ENCODE peak calls at places on chromosomes 12 and 14, in eight cellular contexts. Y is GM03348; W is substantia nigra; K is activated CD8-positive, alpha-beta T cell treated with anti-CD3 and anti-CD28 coated beads for 36 hours; V is nephron progenitor cell; B is stimulated activated naive CD4-positive, alpha-beta T cell; F is activated CD4-positive, alpha-beta T cell treated with anti-CD3 and anti-CD28 coated beads for 24 hours; S is mesendoderm. Z is an unnamed sample.
A peak's percentile ranks its signal among the peaks of the same experiment; 100 is the strongest.

GRCh38 chr14:52006361-52006760 is 17.0 kb downstream of the RTRAF start:
- DNase-seq in Y (no peak), V (no peak), F (no peak), B (no peak), S (no peak), W (no peak), K (no peak), Z (no peak)

GRCh38 chr12:95789126-95790024 is 1.2 kb downstream of the NTN4 start:
- DNase-seq in K (no peak), Y (no peak), W (no peak), S (peak; percentile 37), F (no peak), V (peak; percentile 50), B (no peak), Z (no peak)

GRCh38 chr14:79056879-79057278 is 886.7 kb downstream of the NRXN3 start:
- DNase-seq in F (no peak), K (no peak), Y (peak; percentile 4), V (no peak), W (no peak), B (no peak), S (no peak), Z (no peak)

GRCh38 chr14:50340045-50340444 is 27.9 kb downstream of the DMAC2L start:
- DNase-seq in W (no peak), Y (no peak), F (no peak), S (no peak), B (no peak), K (no peak), V (no peak), Z (no peak)

GRCh38 chr14:69693145-69693544 is 73.8 kb upstream of the SRSF5 start:
- DNase-seq in B (no peak), F (no peak), Y (no peak), S (no peak), V (peak; percentile 51), W (no peak), K (no peak), Z (no peak)

GRCh38 chr12:3777206-3777809 is 24.4 kb upstream of the CRACR2A start:
- DNase-seq in V (peak; percentile 6), S (peak; percentile 46), K (peak; percentile 12), B (no peak), W (no peak), F (no peak), Y (peak; percentile 75), Z (peak; percentile 69)

GRCh38 chr14:53925201-53925766 is 31.3 kb downstream of the BMP4 start:
- DNase-seq in F (no peak), Y (no peak), B (no peak), S (no peak), V (no peak), W (no peak), K (no peak), Z (peak; percentile 20)

GRCh38 chr12:126518596-126519200 is 1453.5 kb downstream of the AACS start:
- DNase-seq in W (no peak), F (no peak), B (no peak), V (no peak), K (no peak), Y (no peak), S (no peak), Z (no peak)

GRCh38 chr14:69313176-69313575 is 53.2 kb downstream of the GALNT16 start:
- DNase-seq in Y (no peak), S (no peak), V (no peak), F (no peak), W (no peak), K (no peak), B (no peak), Z (no peak)

GRCh38 chr12:65170245-65170881 is 980 bp downstream of the LEMD3 start:
- DNase-seq in K (peak; percentile 79), B (peak; percentile 60), S (peak; percentile 90), Y (peak; percentile 82), V (peak; percentile 65), F (peak; percentile 40), W (peak; percentile 9), Z (peak; percentile 55)

GRCh38 chr12:49903700-49904423 is at the start of gene FAIM2:
- DNase-seq in Y (peak; percentile 91), B (no peak), F (peak; percentile 3), V (peak; percentile 67), K (peak; percentile 62), W (peak; percentile 81), S (no peak), Z (peak; percentile 69)

GRCh38 chr12:122282066-122282465 is 15.8 kb upstream of the VPS33A start:
- DNase-seq in K (no peak), V (no peak), Y (peak; percentile 76), W (no peak), S (peak; percentile 58), B (no peak), F (no peak), Z (peak; percentile 69)

GRCh38 chr14:95218006-95218405 is 60.7 kb upstream of the DICER1 start:
- DNase-seq in F (no peak), B (no peak), S (peak; percentile 64), K (no peak), Y (no peak), W (no peak), V (no peak), Z (no peak)

GRCh38 chr14:75417674-75418073 is 10.1 kb upstream of the JDP2 start:
- DNase-seq in Y (peak; percentile 70), S (no peak), K (no peak), B (no peak), F (no peak), W (no peak), V (no peak), Z (peak; percentile 78)

GRCh38 chr14:70999117-70999516 is 91.9 kb downstream of the PCNX1 start:
- DNase-seq in V (no peak), W (no peak), Y (no peak), F (no peak), S (no peak), B (no peak), K (no peak), Z (no peak)

GRCh38 chr14:72666610-72667009 is 227.3 kb downstream of the DPF3 start:
- DNase-seq in V (no peak), Y (peak; percentile 35), B (no peak), K (no peak), S (no peak), F (no peak), W (no peak), Z (peak; percentile 39)

GRCh38 chr14:86654558-86655184 is 1124.7 kb downstream of the FLRT2 start:
- DNase-seq in V (peak; percentile 75), F (no peak), W (no peak), B (no peak), K (peak; percentile 73), S (peak; percentile 83), Y (no peak), Z (no peak)

GRCh38 chr14:35866595-35867279 is 40.6 kb downstream of the BRMS1L start:
- DNase-seq in S (no peak), K (no peak), V (no peak), W (no peak), B (no peak), F (no peak), Y (no peak), Z (no peak)

GRCh38 chr12:24895612-24896011 is 53.3 kb downstream of the BCAT1 start:
- DNase-seq in F (no peak), S (no peak), B (no peak), V (no peak), K (no peak), Y (no peak), W (no peak), Z (no peak)

GRCh38 chr12:29783773-29784666 is at the start of gene TMTC1:
- DNase-seq in V (peak; percentile 92), F (no peak), B (no peak), S (peak; percentile 70), Y (peak; percentile 69), K (peak; percentile 5), W (peak; percentile 29), Z (peak; percentile 49)